ENCODE peak calls at places on chromosomes 7 and 10, in seven cellular contexts. One of them, this sample, is unnamed.

GRCh38 chr10:78992333-78992732 is 76.4 kb upstream of the ZMIZ1 start:
- DNase-seq in lower leg skin: no peak
- DNase-seq in gastrocnemius medialis: no peak
- DNase-seq in breast epithelium: no peak
- DNase-seq in heart left ventricle: no peak
- DNase-seq in transverse colon: no peak
- DNase-seq in right lobe of liver: no peak
- DNase-seq in this sample: no peak

GRCh38 chr10:48431871-48432270 is 125.4 kb downstream of the MAPK8 start:
- DNase-seq in right lobe of liver: no peak
- DNase-seq in breast epithelium: no peak
- DNase-seq in lower leg skin: no peak
- DNase-seq in gastrocnemius medialis: no peak
- DNase-seq in heart left ventricle: no peak
- DNase-seq in transverse colon: no peak
- DNase-seq in this sample: no peak

GRCh38 chr7:126368-126767 is 66.0 kb upstream of the FAM20C start:
- DNase-seq in transverse colon: no peak
- DNase-seq in lower leg skin: no peak
- DNase-seq in gastrocnemius medialis: no peak
- DNase-seq in right lobe of liver: no peak
- DNase-seq in heart left ventricle: no peak
- DNase-seq in breast epithelium: no peak
- DNase-seq in this sample: no peak

GRCh38 chr10:132274986-132275385 is 32.8 kb downstream of the STK32C start:
- DNase-seq in transverse colon: no peak
- DNase-seq in heart left ventricle: no peak
- DNase-seq in lower leg skin: no peak
- DNase-seq in gastrocnemius medialis: no peak
- DNase-seq in breast epithelium: no peak
- DNase-seq in right lobe of liver: peak; percentile 18
- DNase-seq in this sample: no peak

GRCh38 chr7:158311791-158312190 is 275.8 kb downstream of the PTPRN2 start:
- DNase-seq in gastrocnemius medialis: no peak
- DNase-seq in breast epithelium: no peak
- DNase-seq in right lobe of liver: no peak
- DNase-seq in transverse colon: no peak
- DNase-seq in lower leg skin: no peak
- DNase-seq in heart left ventricle: no peak
- DNase-seq in this sample: no peak

GRCh38 chr10:77919713-77920108 is 6.8 kb downstream of the DLG5 start:
- DNase-seq in breast epithelium: no peak
- DNase-seq in heart left ventricle: no peak
- DNase-seq in transverse colon: no peak
- DNase-seq in lower leg skin: no peak
- DNase-seq in gastrocnemius medialis: no peak
- DNase-seq in right lobe of liver: no peak
- DNase-seq in this sample: peak; percentile 74

GRCh38 chr10:101441539-101442455 is 87.8 kb downstream of the BTRC start:
- DNase-seq in heart left ventricle: no peak
- DNase-seq in right lobe of liver: no peak
- DNase-seq in transverse colon: no peak
- DNase-seq in gastrocnemius medialis: peak; percentile 13
- DNase-seq in breast epithelium: no peak
- DNase-seq in lower leg skin: no peak
- DNase-seq in this sample: peak; percentile 83

GRCh38 chr10:43209651-43210141 is 57.2 kb downstream of the RASGEF1A start:
- DNase-seq in breast epithelium: no peak
- DNase-seq in lower leg skin: no peak
- DNase-seq in right lobe of liver: peak; percentile 14
- DNase-seq in gastrocnemius medialis: peak; percentile 2
- DNase-seq in heart left ventricle: peak; percentile 6
- DNase-seq in transverse colon: no peak
- DNase-seq in this sample: no peak

GRCh38 chr10:98267894-98268693 is at the start of gene LOXL4:
- DNase-seq in lower leg skin: no peak
- DNase-seq in breast epithelium: peak; percentile 47
- DNase-seq in heart left ventricle: no peak
- DNase-seq in transverse colon: no peak
- DNase-seq in right lobe of liver: no peak
- DNase-seq in gastrocnemius medialis: peak; percentile 42
- DNase-seq in this sample: peak; percentile 21

GRCh38 chr7:48084727-48085432 is 4.2 kb upstream of the UPP1 start:
- DNase-seq in lower leg skin: peak; percentile 80
- DNase-seq in right lobe of liver: peak; percentile 47
- DNase-seq in heart left ventricle: peak; percentile 69
- DNase-seq in breast epithelium: peak; percentile 62
- DNase-seq in transverse colon: peak; percentile 64
- DNase-seq in gastrocnemius medialis: peak; percentile 69
- DNase-seq in this sample: peak; percentile 88

GRCh38 chr7:133419036-133419435 is 166.2 kb downstream of the EXOC4 start:
- DNase-seq in transverse colon: no peak
- DNase-seq in lower leg skin: no peak
- DNase-seq in breast epithelium: no peak
- DNase-seq in gastrocnemius medialis: no peak
- DNase-seq in right lobe of liver: no peak
- DNase-seq in heart left ventricle: no peak
- DNase-seq in this sample: no peak

GRCh38 chr10:6625428-6625827 is 45.4 kb upstream of the PRKCQ start:
- DNase-seq in transverse colon: no peak
- DNase-seq in breast epithelium: no peak
- DNase-seq in right lobe of liver: no peak
- DNase-seq in gastrocnemius medialis: no peak
- DNase-seq in heart left ventricle: no peak
- DNase-seq in lower leg skin: no peak
- DNase-seq in this sample: no peak

GRCh38 chr10:47121336-47121735 is 178.7 kb upstream of the GDF10 start:
- DNase-seq in gastrocnemius medialis: no peak
- DNase-seq in breast epithelium: no peak
- DNase-seq in lower leg skin: no peak
- DNase-seq in transverse colon: no peak
- DNase-seq in right lobe of liver: no peak
- DNase-seq in heart left ventricle: no peak
- DNase-seq in this sample: no peak

GRCh38 chr7:5422324-5423271 is 1.0 kb downstream of the TNRC18 start:
- DNase-seq in heart left ventricle: no peak
- DNase-seq in right lobe of liver: no peak
- DNase-seq in transverse colon: no peak
- DNase-seq in gastrocnemius medialis: no peak
- DNase-seq in breast epithelium: no peak
- DNase-seq in lower leg skin: no peak
- DNase-seq in this sample: no peak

GRCh38 chr7:5421626-5422323 is 1.9 kb downstream of the TNRC18 start:
- DNase-seq in breast epithelium: peak; percentile 54
- DNase-seq in gastrocnemius medialis: peak; percentile 54
- DNase-seq in transverse colon: peak; percentile 64
- DNase-seq in lower leg skin: peak; percentile 54
- DNase-seq in heart left ventricle: peak; percentile 61
- DNase-seq in right lobe of liver: peak; percentile 67
- DNase-seq in this sample: peak; percentile 24

GRCh38 chr7:5424689-5425506 is 1.3 kb upstream of the TNRC18 start:
- DNase-seq in breast epithelium: no peak
- DNase-seq in lower leg skin: peak; percentile 45
- DNase-seq in heart left ventricle: peak; percentile 71
- DNase-seq in right lobe of liver: peak; percentile 64
- DNase-seq in gastrocnemius medialis: peak; percentile 40
- DNase-seq in transverse colon: peak; percentile 48
- DNase-seq in this sample: no peak

GRCh38 chr7:5423844-5424688 is 432 bp upstream of the TNRC18 start:
- DNase-seq in transverse colon: peak; percentile 95
- DNase-seq in breast epithelium: peak; percentile 96
- DNase-seq in gastrocnemius medialis: peak; percentile 96
- DNase-seq in lower leg skin: peak; percentile 97
- DNase-seq in right lobe of liver: peak; percentile 91
- DNase-seq in heart left ventricle: peak; percentile 94
- DNase-seq in this sample: peak; percentile 98

DNA sequence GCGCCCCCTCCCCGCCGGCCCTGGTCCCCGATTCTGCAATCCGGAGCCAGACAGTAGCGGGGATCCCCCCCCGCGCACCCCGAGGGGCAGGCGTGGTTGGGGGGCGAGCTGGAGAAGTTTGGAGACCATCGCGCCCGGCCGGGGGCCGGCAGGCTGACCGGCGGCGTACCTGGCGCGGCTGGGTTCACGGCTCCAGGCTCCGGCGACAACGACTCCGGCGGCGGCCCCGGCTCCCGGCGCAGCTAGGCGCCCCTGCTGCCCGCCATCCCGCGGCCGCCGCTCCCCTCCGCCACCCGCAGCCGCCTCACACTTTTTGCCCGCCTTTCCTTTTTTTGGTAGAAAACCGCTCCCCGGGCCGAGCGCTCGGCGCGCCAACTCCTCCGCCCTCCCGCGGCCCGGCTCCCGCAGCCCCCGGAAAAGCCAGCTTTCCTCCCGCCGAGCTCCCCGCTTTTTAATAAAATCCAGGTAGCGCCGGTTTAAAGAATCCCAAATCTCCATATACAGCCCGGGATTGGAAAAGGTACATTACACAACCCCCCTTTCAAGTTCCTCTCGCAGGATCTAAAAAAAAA is at the start of gene TNRC18:
- DNase-seq in breast epithelium: peak; percentile 52
- DNase-seq in lower leg skin: peak; percentile 33
- DNase-seq in right lobe of liver: peak; percentile 55
- DNase-seq in heart left ventricle: no peak
- DNase-seq in transverse colon: peak; percentile 32
- DNase-seq in gastrocnemius medialis: peak; percentile 29
- DNase-seq in this sample: no peak
- TF ChIP-seq POLR2A in breast epithelium: peak; percentile 55
- TF ChIP-seq POLR2A in lower leg skin: no peak
- TF ChIP-seq POLR2A in right lobe of liver: peak; percentile 34
- TF ChIP-seq POLR2A in heart left ventricle: peak; percentile 27
- TF ChIP-seq POLR2A in transverse colon: no peak
- TF ChIP-seq POLR2A in gastrocnemius medialis: peak; percentile 49
- TF ChIP-seq POLR2A in this sample: no peak

GRCh38 chr7:41786324-41786723 is 83.4 kb upstream of the INHBA start:
- DNase-seq in transverse colon: no peak
- DNase-seq in lower leg skin: no peak
- DNase-seq in breast epithelium: no peak
- DNase-seq in heart left ventricle: no peak
- DNase-seq in right lobe of liver: no peak
- DNase-seq in gastrocnemius medialis: no peak
- DNase-seq in this sample: no peak

GRCh38 chr7:41786943-41787342 is 84.1 kb upstream of the INHBA start:
- DNase-seq in lower leg skin: no peak
- DNase-seq in transverse colon: no peak
- DNase-seq in breast epithelium: no peak
- DNase-seq in heart left ventricle: no peak
- DNase-seq in right lobe of liver: no peak
- DNase-seq in gastrocnemius medialis: no peak
- DNase-seq in this sample: no peak

GRCh38 chr7:41785840-41786239 is 83.0 kb upstream of the INHBA start:
- DNase-seq in transverse colon: no peak
- DNase-seq in breast epithelium: no peak
- DNase-seq in gastrocnemius medialis: no peak
- DNase-seq in right lobe of liver: no peak
- DNase-seq in lower leg skin: no peak
- DNase-seq in heart left ventricle: no peak
- DNase-seq in this sample: no peak

GRCh38 chr7:41787951-41788350 is 85.1 kb upstream of the INHBA start:
- DNase-seq in breast epithelium: no peak
- DNase-seq in heart left ventricle: no peak
- DNase-seq in transverse colon: no peak
- DNase-seq in right lobe of liver: no peak
- DNase-seq in gastrocnemius medialis: no peak
- DNase-seq in lower leg skin: no peak
- DNase-seq in this sample: no peak

GRCh38 chr7:41785265-41785664 is 82.4 kb upstream of the INHBA start:
- DNase-seq in gastrocnemius medialis: no peak
- DNase-seq in right lobe of liver: no peak
- DNase-seq in transverse colon: no peak
- DNase-seq in breast epithelium: no peak
- DNase-seq in heart left ventricle: no peak
- DNase-seq in lower leg skin: no peak
- DNase-seq in this sample: no peak
- TF ChIP-seq POLR2A in gastrocnemius medialis: no peak
- TF ChIP-seq POLR2A in right lobe of liver: no peak
- TF ChIP-seq POLR2A in transverse colon: no peak
- TF ChIP-seq POLR2A in breast epithelium: no peak
- TF ChIP-seq POLR2A in heart left ventricle: no peak
- TF ChIP-seq POLR2A in lower leg skin: no peak
- TF ChIP-seq POLR2A in this sample: no peak

GRCh38 chr7:121393005-121393366 is 3.1 kb downstream of the FAM3C start:
- DNase-seq in lower leg skin: no peak
- DNase-seq in right lobe of liver: no peak
- DNase-seq in transverse colon: no peak
- DNase-seq in gastrocnemius medialis: no peak
- DNase-seq in heart left ventricle: no peak
- DNase-seq in breast epithelium: no peak
- DNase-seq in this sample: no peak
- TF ChIP-seq POLR2A in lower leg skin: no peak
- TF ChIP-seq POLR2A in right lobe of liver: no peak
- TF ChIP-seq POLR2A in transverse colon: no peak
- TF ChIP-seq POLR2A in gastrocnemius medialis: no peak
- TF ChIP-seq POLR2A in heart left ventricle: no peak
- TF ChIP-seq POLR2A in breast epithelium: no peak
- TF ChIP-seq POLR2A in this sample: no peak

GRCh38 chr7:36746347-36746746 is 22.1 kb upstream of the AOAH start:
- DNase-seq in heart left ventricle: no peak
- DNase-seq in lower leg skin: no peak
- DNase-seq in right lobe of liver: peak; percentile 88
- DNase-seq in transverse colon: no peak
- DNase-seq in breast epithelium: no peak
- DNase-seq in gastrocnemius medialis: no peak
- DNase-seq in this sample: peak; percentile 10

GRCh38 chr7:36749282-36749960 is 25.1 kb upstream of the AOAH start:
- DNase-seq in breast epithelium: no peak
- DNase-seq in transverse colon: no peak
- DNase-seq in heart left ventricle: no peak
- DNase-seq in lower leg skin: no peak
- DNase-seq in right lobe of liver: no peak
- DNase-seq in gastrocnemius medialis: no peak
- DNase-seq in this sample: peak; percentile 29

GRCh38 chr7:36752026-36752735 is 27.9 kb upstream of the AOAH start:
- DNase-seq in transverse colon: no peak
- DNase-seq in heart left ventricle: no peak
- DNase-seq in gastrocnemius medialis: no peak
- DNase-seq in breast epithelium: no peak
- DNase-seq in right lobe of liver: no peak
- DNase-seq in lower leg skin: no peak
- DNase-seq in this sample: no peak

GRCh38 chr7:36747251-36747968 is 23.1 kb upstream of the AOAH start:
- DNase-seq in heart left ventricle: no peak
- DNase-seq in right lobe of liver: peak; percentile 61
- DNase-seq in lower leg skin: no peak
- DNase-seq in transverse colon: no peak
- DNase-seq in gastrocnemius medialis: no peak
- DNase-seq in breast epithelium: peak; percentile 42
- DNase-seq in this sample: no peak

DNA sequence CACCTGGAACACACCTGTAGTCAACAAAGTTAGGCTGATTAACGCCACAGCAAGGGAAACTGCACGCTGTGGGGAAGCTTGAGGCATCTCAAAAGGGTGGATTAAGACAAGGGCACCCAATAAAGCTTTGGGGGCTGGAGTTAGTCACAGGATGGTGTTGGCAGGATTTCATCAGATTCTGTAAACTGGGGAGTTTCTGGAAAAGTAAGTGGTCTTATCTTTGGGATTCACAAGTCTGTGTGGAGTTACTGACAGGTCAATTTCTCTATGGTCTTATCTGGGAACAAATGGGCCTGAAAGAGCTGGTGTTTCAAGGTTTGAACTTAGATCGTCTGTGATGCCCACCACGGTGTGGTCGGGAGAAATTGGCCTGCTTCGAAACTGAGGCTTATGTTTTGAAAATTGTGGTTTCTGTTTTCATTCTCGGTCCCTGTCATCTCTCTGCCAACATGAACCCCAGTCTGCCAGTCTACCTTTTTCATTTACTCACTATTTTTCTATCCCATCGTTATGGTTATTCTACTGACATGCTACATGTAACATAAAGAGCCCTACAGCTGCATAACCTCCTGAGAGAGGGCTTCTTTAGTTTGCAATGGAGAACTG is 23.8 kb upstream of the AOAH start:
- DNase-seq in heart left ventricle: no peak
- DNase-seq in right lobe of liver: no peak
- DNase-seq in lower leg skin: no peak
- DNase-seq in transverse colon: no peak
- DNase-seq in gastrocnemius medialis: no peak
- DNase-seq in breast epithelium: no peak
- DNase-seq in this sample: no peak
- TF ChIP-seq POLR2A in heart left ventricle: no peak
- TF ChIP-seq POLR2A in right lobe of liver: no peak
- TF ChIP-seq POLR2A in lower leg skin: no peak
- TF ChIP-seq POLR2A in transverse colon: no peak
- TF ChIP-seq POLR2A in gastrocnemius medialis: no peak
- TF ChIP-seq POLR2A in breast epithelium: no peak
- TF ChIP-seq POLR2A in this sample: no peak

This sample was measured in A549.